ENCODE peak calls at places on chromosomes 5 and 9, in four cellular contexts. One of them, this sample, is unnamed.

GRCh38 chr9:88672874-88673695 is 138.1 kb downstream of the NXNL2 start:
- DNase-seq in kidney epithelial cell: no peak
- DNase-seq in RWPE2: no peak
- DNase-seq in psoas muscle: no peak
- DNase-seq in this sample: no peak

GRCh38 chr5:33362915-33363314 is 77.8 kb upstream of the TARS1 start:
- DNase-seq in psoas muscle: no peak
- DNase-seq in kidney epithelial cell: no peak
- DNase-seq in RWPE2: no peak
- DNase-seq in this sample: no peak

GRCh38 chr9:109535365-109535764 is 37.3 kb upstream of the PTPN3 start:
- DNase-seq in kidney epithelial cell: no peak
- DNase-seq in RWPE2: no peak
- DNase-seq in psoas muscle: no peak
- DNase-seq in this sample: no peak

GRCh38 chr5:60232051-60232794 is 338.7 kb upstream of the PDE4D start:
- DNase-seq in kidney epithelial cell: no peak
- DNase-seq in RWPE2: no peak
- DNase-seq in psoas muscle: no peak
- DNase-seq in this sample: no peak

GRCh38 chr9:127505396-127506116 is 54.2 kb downstream of the LRSAM1 start:
- DNase-seq in kidney epithelial cell: no peak
- DNase-seq in psoas muscle: no peak
- DNase-seq in RWPE2: no peak
- DNase-seq in this sample: peak; percentile 67

GRCh38 chr9:99593621-99594020 is 228.1 kb upstream of the NR4A3 start:
- DNase-seq in kidney epithelial cell: no peak
- DNase-seq in RWPE2: no peak
- DNase-seq in psoas muscle: no peak
- DNase-seq in this sample: no peak

GRCh38 chr9:125189011-125189360 is 617 bp downstream of the PPP6C start:
- DNase-seq in psoas muscle: peak; percentile 33
- DNase-seq in RWPE2: no peak
- DNase-seq in kidney epithelial cell: no peak
- DNase-seq in this sample: peak; percentile 41

GRCh38 chr9:128555180-128555721 is 2.9 kb downstream of the SPTAN1 start:
- DNase-seq in kidney epithelial cell: no peak
- DNase-seq in RWPE2: no peak
- DNase-seq in psoas muscle: no peak
- DNase-seq in this sample: peak; percentile 73

GRCh38 chr5:152462021-152462721 is 57.1 kb upstream of the NMUR2 start:
- DNase-seq in kidney epithelial cell: no peak
- DNase-seq in RWPE2: no peak
- DNase-seq in psoas muscle: no peak
- DNase-seq in this sample: no peak
- TF ChIP-seq CTCF in kidney epithelial cell: no peak
- TF ChIP-seq CTCF in RWPE2: peak; percentile 40
- TF ChIP-seq CTCF in psoas muscle: no peak
- TF ChIP-seq CTCF in this sample: no peak

GRCh38 chr9:5611321-5612186 is 17.4 kb upstream of the RIC1 start:
- DNase-seq in RWPE2: no peak
- DNase-seq in psoas muscle: no peak
- DNase-seq in kidney epithelial cell: no peak
- DNase-seq in this sample: no peak
- H3K36me3 ChIP-seq in RWPE2: no peaks in the 10 kb centered on the region
- H3K36me3 ChIP-seq in psoas muscle: no peaks in the 10 kb centered on the region
- H3K36me3 ChIP-seq in kidney epithelial cell: no peaks in the 10 kb centered on the region
- H3K36me3 ChIP-seq in this sample: no peaks in the 10 kb centered on the region

DNA sequence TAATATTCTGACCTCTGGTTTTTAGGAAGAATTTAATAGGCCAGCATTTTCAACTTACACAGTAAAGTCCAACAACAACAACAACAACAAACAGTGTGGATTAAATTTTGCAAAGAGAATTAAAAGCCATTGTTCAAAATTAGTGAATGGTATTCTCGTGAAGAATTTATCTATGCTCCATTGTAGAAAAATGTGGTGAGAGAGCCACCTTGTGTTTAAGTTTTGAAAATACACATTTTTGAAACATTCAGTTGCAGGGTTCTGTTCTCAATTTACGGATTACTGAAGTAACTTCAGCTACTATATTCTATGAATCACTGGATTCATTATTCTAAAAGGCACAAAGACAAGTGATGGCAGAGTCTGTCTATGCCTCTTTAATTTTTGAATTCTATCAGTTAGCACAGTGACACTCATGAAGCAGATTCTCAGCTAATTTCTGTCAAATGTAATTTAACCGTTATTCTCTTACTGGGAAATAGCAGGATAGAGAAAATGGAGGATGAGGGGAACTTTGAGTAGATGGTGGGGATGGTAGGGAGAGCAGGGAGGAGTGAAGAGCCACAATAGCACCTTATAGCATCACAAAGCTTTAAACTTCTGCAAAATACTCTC is 11.0 kb downstream of the CCDC152 start:
- DNase-seq in psoas muscle: no peak
- DNase-seq in kidney epithelial cell: no peak
- DNase-seq in RWPE2: no peak
- DNase-seq in this sample: peak; percentile 31
- TF ChIP-seq CTCF in psoas muscle: peak; percentile 67
- TF ChIP-seq CTCF in kidney epithelial cell: peak; percentile 25
- TF ChIP-seq CTCF in RWPE2: peak; percentile 88
- TF ChIP-seq CTCF in this sample: peak; percentile 63

DNA sequence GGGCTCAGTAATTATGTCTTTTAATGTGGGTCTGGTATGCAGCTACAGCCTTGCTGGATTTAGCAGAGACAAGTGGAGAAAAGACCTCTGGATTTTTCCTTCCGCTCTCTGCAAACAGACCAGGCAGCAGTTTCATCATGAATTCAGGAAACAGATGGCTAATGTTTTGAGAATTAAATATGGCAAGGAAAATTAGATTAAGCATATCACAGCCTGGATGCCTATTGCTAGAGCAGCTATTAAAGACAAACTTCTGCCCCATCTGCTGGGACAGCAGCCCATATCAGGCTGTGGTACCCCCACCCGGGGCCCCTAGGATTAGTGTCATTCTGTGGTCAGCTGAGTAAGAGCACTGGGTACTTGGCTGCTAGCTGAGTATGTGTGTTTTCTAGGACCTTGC is 6.2 kb downstream of the SKP2 start:
- DNase-seq in RWPE2: no peak
- DNase-seq in psoas muscle: no peak
- DNase-seq in kidney epithelial cell: no peak
- DNase-seq in this sample: no peak
- H3K36me3 ChIP-seq in RWPE2: peaks cover 98% of the 10 kb centered on the region
- H3K36me3 ChIP-seq in psoas muscle: peaks cover 5% of the 10 kb centered on the region
- H3K36me3 ChIP-seq in kidney epithelial cell: no peaks in the 10 kb centered on the region
- H3K36me3 ChIP-seq in this sample: peaks cover 7% of the 10 kb centered on the region

DNA sequence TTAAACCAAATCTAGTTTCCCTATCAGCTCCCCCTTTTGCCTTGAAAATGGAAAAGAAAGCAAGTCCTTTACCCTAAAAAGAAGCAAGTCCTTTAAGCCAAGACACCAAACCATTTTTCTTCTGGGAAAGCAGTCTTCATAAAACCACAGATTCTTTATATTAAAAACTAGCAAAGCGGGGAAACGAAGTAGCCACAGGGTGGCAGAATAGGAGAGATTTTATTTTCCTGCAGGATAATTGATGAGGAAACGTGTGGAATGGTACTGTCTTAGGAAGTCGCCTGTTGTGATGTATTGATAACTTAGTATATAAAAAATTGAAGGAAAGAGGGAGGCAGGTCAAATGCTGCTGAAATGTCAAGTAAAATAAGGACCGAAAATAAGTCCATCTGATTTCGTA is 41.1 kb downstream of the ZNF883 start:
- DNase-seq in kidney epithelial cell: no peak
- DNase-seq in RWPE2: no peak
- DNase-seq in psoas muscle: no peak
- DNase-seq in this sample: no peak
- TF ChIP-seq CTCF in kidney epithelial cell: peak; percentile 7
- TF ChIP-seq CTCF in RWPE2: peak; percentile 39
- TF ChIP-seq CTCF in psoas muscle: no peak
- TF ChIP-seq CTCF in this sample: no peak

GRCh38 chr5:68222824-68223354 is 7.3 kb downstream of the PIK3R1 start:
- DNase-seq in psoas muscle: no peak
- DNase-seq in RWPE2: no peak
- DNase-seq in kidney epithelial cell: no peak
- DNase-seq in this sample: no peak
- H3K36me3 ChIP-seq in psoas muscle: peaks cover 8% of the 10 kb centered on the region
- H3K36me3 ChIP-seq in RWPE2: peaks cover 55% of the 10 kb centered on the region
- H3K36me3 ChIP-seq in kidney epithelial cell: no peaks in the 10 kb centered on the region
- H3K36me3 ChIP-seq in this sample: peaks cover 8% of the 10 kb centered on the region

GRCh38 chr5:132271251-132272246 is 14.1 kb downstream of the PDLIM4 start:
- DNase-seq in psoas muscle: no peak
- DNase-seq in RWPE2: no peak
- DNase-seq in kidney epithelial cell: no peak
- DNase-seq in this sample: no peak

GRCh38 chr5:132275367-132276220 is 18.1 kb downstream of the PDLIM4 start:
- DNase-seq in RWPE2: peak; percentile 31
- DNase-seq in kidney epithelial cell: no peak
- DNase-seq in psoas muscle: no peak
- DNase-seq in this sample: no peak

GRCh38 chr5:132272341-132273210 is 15.1 kb downstream of the PDLIM4 start:
- DNase-seq in RWPE2: peak; percentile 61
- DNase-seq in kidney epithelial cell: no peak
- DNase-seq in psoas muscle: peak; percentile 70
- DNase-seq in this sample: peak; percentile 86

GRCh38 chr5:132274050-132274869 is 16.8 kb downstream of the PDLIM4 start:
- DNase-seq in RWPE2: peak; percentile 64
- DNase-seq in kidney epithelial cell: no peak
- DNase-seq in psoas muscle: no peak
- DNase-seq in this sample: peak; percentile 28

GRCh38 chr5:132273631-132274030 is 16.1 kb downstream of the PDLIM4 start:
- DNase-seq in psoas muscle: no peak
- DNase-seq in RWPE2: no peak
- DNase-seq in kidney epithelial cell: no peak
- DNase-seq in this sample: no peak
- TF ChIP-seq CTCF in psoas muscle: no peak
- TF ChIP-seq CTCF in RWPE2: no peak
- TF ChIP-seq CTCF in kidney epithelial cell: no peak
- TF ChIP-seq CTCF in this sample: no peak

DNA sequence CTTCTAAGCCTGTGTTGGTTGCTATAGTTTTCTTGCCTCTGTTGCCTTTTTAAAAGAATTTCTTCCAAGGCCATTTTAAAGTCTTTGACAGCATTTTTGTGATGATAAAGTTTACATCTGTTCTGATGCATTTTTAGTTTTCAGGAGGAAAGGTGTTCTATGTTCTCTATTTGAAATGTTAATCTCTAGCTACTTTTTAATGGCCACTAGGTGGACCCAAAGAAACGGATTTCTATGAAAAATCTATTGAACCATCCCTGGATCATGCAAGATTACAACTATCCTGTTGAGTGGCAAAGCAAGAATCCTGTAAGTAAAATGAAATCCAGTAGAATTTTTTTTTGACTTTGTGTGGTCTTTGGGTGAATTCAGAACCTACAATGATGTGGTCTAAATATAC is 60.2 kb downstream of the MELK start:
- DNase-seq in kidney epithelial cell: peak; percentile 9
- DNase-seq in psoas muscle: no peak
- DNase-seq in RWPE2: no peak
- DNase-seq in this sample: peak; percentile 3
- H3K36me3 ChIP-seq in kidney epithelial cell: peaks cover 1% of the 10 kb centered on the region
- H3K36me3 ChIP-seq in psoas muscle: no peaks in the 10 kb centered on the region
- H3K36me3 ChIP-seq in RWPE2: peaks cover 93% of the 10 kb centered on the region
- H3K36me3 ChIP-seq in this sample: no peaks in the 10 kb centered on the region

DNA sequence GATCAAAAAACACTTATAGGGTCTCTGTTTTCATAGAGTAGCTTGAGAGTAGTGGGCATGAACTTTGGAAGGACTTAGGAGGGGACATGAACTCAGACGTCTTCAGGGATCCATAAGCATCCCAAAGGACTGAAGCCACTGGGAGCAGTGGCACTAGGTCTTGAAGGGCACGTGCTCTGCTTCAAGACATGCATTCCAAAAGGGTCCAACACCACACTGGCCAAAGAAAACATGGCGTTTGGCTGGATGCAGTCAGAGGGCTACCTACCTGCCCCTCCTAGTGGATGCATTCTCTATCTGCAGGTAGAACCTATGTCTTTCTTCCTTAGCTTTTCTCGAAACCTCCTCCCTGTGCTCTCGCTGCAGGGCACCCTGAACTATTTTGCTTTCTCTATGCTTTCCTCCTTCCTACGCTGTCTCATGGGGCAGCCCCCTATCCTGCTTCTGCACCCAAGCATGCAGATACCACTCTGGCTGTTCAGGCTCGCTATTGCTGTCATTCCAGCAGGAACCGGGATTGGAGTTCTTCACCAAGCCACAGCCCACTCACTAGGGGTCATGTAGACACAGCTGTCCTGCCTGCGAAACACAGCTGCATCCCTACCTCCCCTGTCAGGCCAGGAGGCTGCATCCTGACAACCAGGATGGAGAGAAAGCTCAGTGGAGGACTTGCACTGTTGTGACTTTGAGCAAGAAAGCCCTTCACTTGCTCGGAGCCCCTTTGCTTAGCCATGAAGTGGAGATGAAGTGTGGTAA is 11.9 kb downstream of the FAM240B start:
- DNase-seq in kidney epithelial cell: no peak
- DNase-seq in psoas muscle: no peak
- DNase-seq in RWPE2: no peak
- DNase-seq in this sample: peak; percentile 27
- TF ChIP-seq CTCF in kidney epithelial cell: peak; percentile 53
- TF ChIP-seq CTCF in psoas muscle: no peak
- TF ChIP-seq CTCF in RWPE2: peak; percentile 32
- TF ChIP-seq CTCF in this sample: peak; percentile 46

DNA sequence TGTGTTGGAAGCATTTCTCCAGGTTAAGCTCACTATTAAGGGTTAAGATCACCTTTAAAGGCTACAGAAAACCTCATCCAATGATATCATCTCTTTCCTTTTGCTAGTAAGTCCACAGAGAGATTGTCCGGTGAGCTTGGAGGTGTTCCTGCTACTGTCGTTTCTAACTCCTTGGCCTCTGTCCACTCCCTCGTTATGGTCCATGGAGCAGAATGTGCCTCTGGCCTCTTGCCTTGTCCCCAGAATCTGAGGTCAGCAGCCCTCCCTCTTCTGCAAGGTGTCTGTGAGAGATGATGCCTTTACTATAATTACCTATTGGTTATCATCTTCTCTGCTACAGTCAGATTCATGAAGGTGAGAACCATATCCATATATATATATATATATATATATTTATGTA is 15.0 kb downstream of the ORM2 start:
- DNase-seq in RWPE2: no peak
- DNase-seq in psoas muscle: no peak
- DNase-seq in kidney epithelial cell: no peak
- DNase-seq in this sample: no peak
- H3K36me3 ChIP-seq in RWPE2: peaks cover 27% of the 10 kb centered on the region
- H3K36me3 ChIP-seq in psoas muscle: no peaks in the 10 kb centered on the region
- H3K36me3 ChIP-seq in kidney epithelial cell: peaks cover 5% of the 10 kb centered on the region
- H3K36me3 ChIP-seq in this sample: no peaks in the 10 kb centered on the region